ENCODE peak calls at places on chromosome 4, in four cellular contexts. M is mesenchymal stem cell; A is kidney glomerular epithelial cell; U is naive thymus-derived CD8-positive, alpha-beta T cell. O is an unnamed sample.

GRCh38 chr4:87363552-87363951 is 27.4 kb downstream of the HSD17B11 start:
- DNase-seq in U (no peak), A (no peak), M (no peak), O (no peak)

GRCh38 chr4:117965608-117966007 is 68.7 kb upstream of the NDST3 start:
- DNase-seq in A (peak; percentile 20), U (no peak), M (no peak), O (no peak)

GRCh38 chr4:74267998-74268606 is 40.2 kb upstream of the EPGN start:
- DNase-seq in U (no peak), A (peak; percentile 95), M (peak; percentile 65), O (no peak)

GRCh38 chr4:181671672-181672071 is 571.5 kb upstream of the TENM3 start:
- DNase-seq in U (no peak), M (no peak), A (no peak), O (no peak)

GRCh38 chr4:24912252-24913098 is at the start of gene CCDC149:
- DNase-seq in U (no peak), M (peak; percentile 64), A (peak; percentile 35), O (no peak)

GRCh38 chr4:10893417-10893816 is 208.8 kb upstream of the CLNK start:
- DNase-seq in M (peak; percentile 3), A (no peak), U (no peak), O (no peak)

GRCh38 chr4:26912810-26913209 is 52.2 kb downstream of the STIM2 start:
- DNase-seq in U (no peak), M (peak; percentile 52), A (no peak), O (no peak)

GRCh38 chr4:1521821-1522361 is 115.6 kb upstream of the NKX1-1 start:
- DNase-seq in M (no peak), U (no peak), A (no peak), O (no peak)

GRCh38 chr4:151866266-151866918 is 105.6 kb upstream of the GATB start:
- DNase-seq in A (peak; percentile 68), U (no peak), M (no peak), O (no peak)

GRCh38 chr4:158824425-158825274 is 55.8 kb downstream of the FNIP2 start:
- DNase-seq in A (peak; percentile 57), U (no peak), M (peak; percentile 55), O (no peak)

GRCh38 chr4:57110635-57111546 is 706 bp upstream of the IGFBP7 start:
- DNase-seq in A (no peak), M (peak; percentile 88), U (no peak), O (no peak)

GRCh38 chr4:127782275-127783025 is at the start of gene HSPA4L:
- DNase-seq in M (peak; percentile 85), U (peak; percentile 25), A (peak; percentile 82), O (peak; percentile 2)

GRCh38 chr4:8118035-8118434 is 40.6 kb downstream of the ABLIM2 start:
- DNase-seq in A (no peak), U (no peak), M (no peak), O (no peak)

GRCh38 chr4:5812506-5813229 is 80.2 kb downstream of the CRMP1 start:
- DNase-seq in A (peak; percentile 77), U (no peak), M (peak; percentile 75), O (no peak)

GRCh38 chr4:140296335-140296753 is 77.1 kb upstream of the SCOC start:
- DNase-seq in A (peak; percentile 76), U (no peak), M (peak; percentile 91), O (no peak)

GRCh38 chr4:164261831-164262230 is 492.1 kb upstream of the SMIM31 start:
- DNase-seq in A (no peak), U (no peak), M (no peak), O (no peak)

GRCh38 chr4:6419452-6420028 is 52.9 kb downstream of the PPP2R2C start:
- DNase-seq in A (no peak), M (no peak), U (no peak), O (no peak)

GRCh38 chr4:122914292-122914904 is 8.0 kb downstream of the NUDT6 start:
- DNase-seq in A (peak; percentile 51), U (no peak), M (no peak), O (no peak)

GRCh38 chr4:143372093-143372915 is 35.6 kb downstream of the GAB1 start:
- DNase-seq in A (no peak), U (no peak), M (no peak), O (no peak)

GRCh38 chr4:139617702-139618490 is 47.7 kb upstream of the MGST2 start:
- DNase-seq in M (peak; percentile 51), A (no peak), U (no peak), O (no peak)

GRCh38 chr4:17605236-17605635 is 9.2 kb upstream of the MED28 start:
- DNase-seq in M (no peak), A (no peak), U (no peak), O (no peak)

GRCh38 chr4:78720994-78721677 is 55.0 kb upstream of the BMP2K start:
- DNase-seq in A (no peak), M (no peak), U (no peak), O (peak; percentile 39)

GRCh38 chr4:152778656-152779512 is 646 bp downstream of the TIGD4 start:
- DNase-seq in A (peak; percentile 31), M (no peak), U (peak; percentile 7), O (no peak)